ENCODE peak calls at places on chromosomes 6 and 20, in nine cellular contexts. A, F, G, B, I, Z, V, T and Q are unnamed samples.

GRCh38 chr6:99912657-99913056 is 81.4 kb downstream of the MCHR2 start:
- DNase-seq in A (no peak), F (no peak), G (no peak), B (no peak), I (no peak), Z (no peak), V (no peak), T (no peak), Q (no peak)

GRCh38 chr20:51554538-51555165 is 12.1 kb upstream of the NFATC2 start:
- DNase-seq in A (no peak), F (peak), G (no peak), B (no peak), I (no peak), Z (no peak), V (no peak), T (no peak), Q (no peak)

GRCh38 chr6:36555750-36556252 is 8.5 kb upstream of the STK38 start:
- DNase-seq in A (no peak), F (no peak), G (no peak), B (no peak), I (no peak), Z (no peak), V (no peak), T (no peak), Q (no peak)

GRCh38 chr6:43630980-43631619 is 2.0 kb upstream of the GTPBP2 start:
- DNase-seq in A (no peak), F (no peak), G (no peak), B (no peak), I (no peak), Z (no peak), V (no peak), T (no peak), Q (no peak)

GRCh38 chr20:37669062-37669772 is 24.6 kb upstream of the CTNNBL1 start:
- DNase-seq in A (no peak), F (no peak), G (no peak), B (no peak), I (no peak), Z (peak), V (no peak), T (no peak), Q (no peak)

GRCh38 chr6:21931641-21932335 is 338.2 kb downstream of the SOX4 start:
- DNase-seq in A (no peak), F (peak), G (no peak), B (no peak), I (no peak), Z (no peak), V (no peak), T (no peak), Q (no peak)

GRCh38 chr6:150599199-150600002 is at the start of gene PLEKHG1:
- DNase-seq in A (peak), F (peak), G (peak), B (peak), I (peak), Z (peak), V (peak), T (no peak), Q (peak)

GRCh38 chr20:4325548-4326187 is 310.3 kb upstream of the RNF24 start:
- DNase-seq in A (no peak), F (no peak), G (no peak), B (no peak), I (no peak), Z (no peak), V (no peak), T (no peak), Q (no peak)

GRCh38 chr20:22471156-22471836 is 113.1 kb downstream of the FOXA2 start:
- DNase-seq in A (no peak), F (no peak), G (peak), B (no peak), I (no peak), Z (no peak), V (no peak), T (no peak), Q (no peak)

GRCh38 chr6:116352515-116353471 is 18.0 kb upstream of the DSE start:
- DNase-seq in A (no peak), F (peak), G (no peak), B (no peak), I (peak), Z (no peak), V (no peak), T (no peak), Q (no peak)

GRCh38 chr20:41340327-41341055 is at the start of gene LPIN3:
- DNase-seq in A (peak), F (peak), G (peak), B (peak), I (peak), Z (peak), V (peak), T (peak), Q (peak)

GRCh38 chr6:87791982-87792381 is 89.9 kb upstream of the AKIRIN2 start:
- DNase-seq in A (no peak), F (no peak), G (no peak), B (peak), I (no peak), Z (no peak), V (no peak), T (no peak), Q (no peak)

GRCh38 chr6:53795702-53796450 is 1.1 kb downstream of the LRRC1 start:
- DNase-seq in A (peak), F (no peak), G (peak), B (peak), I (peak), Z (peak), V (peak), T (no peak), Q (peak)

GRCh38 chr20:35772563-35773058 is 796 bp downstream of the PHF20 start:
- DNase-seq in A (no peak), F (no peak), G (no peak), B (no peak), I (no peak), Z (no peak), V (no peak), T (no peak), Q (no peak)

GRCh38 chr6:4957521-4958231 is 46.2 kb downstream of the RPP40 start:
- DNase-seq in A (no peak), F (no peak), G (no peak), B (peak), I (no peak), Z (peak), V (no peak), T (no peak), Q (no peak)

GRCh38 chr6:20198764-20199174 is 13.5 kb downstream of the MBOAT1 start:
- DNase-seq in A (no peak), F (no peak), G (no peak), B (no peak), I (no peak), Z (no peak), V (no peak), T (no peak), Q (no peak)

GRCh38 chr20:618980-619379 is 8.9 kb upstream of the TCF15 start:
- DNase-seq in A (no peak), F (no peak), G (no peak), B (no peak), I (no peak), Z (no peak), V (no peak), T (no peak), Q (no peak)

GRCh38 chr6:52403627-52404026 is 16.5 kb upstream of the EFHC1 start:
- DNase-seq in A (no peak), F (no peak), G (peak), B (no peak), I (no peak), Z (no peak), V (no peak), T (no peak), Q (no peak)

GRCh38 chr20:33359399-33360261 is 41.7 kb downstream of the CDK5RAP1 start:
- DNase-seq in A (no peak), F (no peak), G (no peak), B (no peak), I (no peak), Z (no peak), V (no peak), T (no peak), Q (no peak)

GRCh38 chr20:62053465-62054196 is 12.1 kb downstream of the TAF4 start:
- DNase-seq in A (peak), F (no peak), G (no peak), B (no peak), I (no peak), Z (no peak), V (no peak), T (no peak), Q (no peak)

GRCh38 chr20:13870349-13870748 is 85.5 kb downstream of the NDUFAF5 start:
- DNase-seq in A (no peak), F (no peak), G (no peak), B (no peak), I (no peak), Z (no peak), V (no peak), T (no peak), Q (no peak)